ENCODE peak calls at places on chromosomes 16 and 17, in eight cellular contexts. A, E, R, V, W, D, Z and C are unnamed samples.

GRCh38 chr16:86718118-86718517 is 139.8 kb downstream of the FOXL1 start:
- DNase-seq in W (peak; percentile 86), A (no peak), D (no peak), E (peak; percentile 25), V (no peak), Z (no peak), R (no peak), C (no peak)

GRCh38 chr16:2152695-2153506 is 2.7 kb upstream of the TRAF7 start:
- DNase-seq in V (peak; percentile 31), Z (peak; percentile 87), E (no peak), W (peak; percentile 64), A (no peak), R (no peak), D (no peak), C (peak; percentile 45)

GRCh38 chr17:71527311-71527710 is 593.5 kb upstream of the SOX9 start:
- DNase-seq in Z (no peak), V (no peak), A (no peak), W (no peak), E (no peak), D (no peak), R (no peak), C (no peak)

GRCh38 chr17:18968945-18969887 is 17.3 kb downstream of the SLC5A10 start:
- DNase-seq in D (no peak), Z (peak; percentile 6), V (no peak), R (no peak), E (peak; percentile 79), A (no peak), W (no peak), C (peak; percentile 78)

GRCh38 chr17:80251966-80252365 is 8.7 kb upstream of the RNF213 start:
- DNase-seq in Z (no peak), R (no peak), W (no peak), E (no peak), A (no peak), V (no peak), D (no peak), C (no peak)

GRCh38 chr16:56848955-56849689 is 15.9 kb upstream of the SLC12A3 start:
- DNase-seq in W (no peak), R (no peak), D (no peak), Z (no peak), A (no peak), V (no peak), E (no peak), C (no peak)

GRCh38 chr17:79890706-79891105 is 51.5 kb upstream of the CBX4 start:
- DNase-seq in R (no peak), V (no peak), D (no peak), W (no peak), E (no peak), A (no peak), Z (no peak), C (no peak)

GRCh38 chr17:49213399-49213798 is 2.9 kb downstream of the ABI3 start:
- DNase-seq in W (no peak), Z (no peak), V (no peak), A (no peak), D (no peak), R (no peak), E (no peak), C (no peak)

GRCh38 chr16:54284319-54284930 is 2.2 kb downstream of the IRX3 start:
- DNase-seq in E (peak; percentile 30), R (no peak), W (peak; percentile 71), A (no peak), D (no peak), V (no peak), Z (peak; percentile 40), C (no peak)

GRCh38 chr17:58083491-58084316 is 485 bp downstream of the DYNLL2 start:
- DNase-seq in D (peak; percentile 77), V (peak; percentile 36), R (peak; percentile 85), W (peak; percentile 85), E (peak; percentile 23), A (no peak), Z (peak; percentile 76), C (peak; percentile 32)

GRCh38 chr17:56819431-56820145 is 14.1 kb downstream of the C17orf67 start:
- DNase-seq in R (peak; percentile 78), W (peak; percentile 88), E (peak; percentile 68), V (peak; percentile 83), A (peak; percentile 61), D (no peak), Z (peak; percentile 62), C (peak; percentile 65)

GRCh38 chr17:15510361-15510760 is 42.9 kb upstream of the CDRT4 start:
- DNase-seq in A (peak; percentile 42), W (no peak), V (no peak), R (no peak), D (no peak), E (no peak), Z (no peak), C (no peak)

GRCh38 chr16:11794991-11795886 is 1.8 kb downstream of the ZC3H7A start:
- DNase-seq in D (no peak), A (no peak), Z (no peak), R (no peak), E (no peak), W (no peak), V (no peak), C (no peak)

GRCh38 chr16:3825103-3825502 is 55.4 kb downstream of the CREBBP start:
- DNase-seq in E (no peak), W (no peak), Z (no peak), R (no peak), D (no peak), A (no peak), V (no peak), C (peak; percentile 88)

GRCh38 chr17:39754161-39754957 is 16.6 kb downstream of the GRB7 start:
- DNase-seq in W (peak; percentile 96), V (peak; percentile 94), R (peak; percentile 98), E (peak; percentile 81), D (peak; percentile 93), Z (peak; percentile 93), A (peak; percentile 35), C (peak; percentile 74)

GRCh38 chr16:88624481-88624880 is 13.9 kb upstream of the IL17C start:
- DNase-seq in V (no peak), D (no peak), R (no peak), Z (no peak), A (no peak), W (no peak), E (no peak), C (no peak)

GRCh38 chr16:88977028-88977844 is at the start of gene CBFA2T3:
- DNase-seq in W (peak; percentile 90), R (no peak), Z (no peak), A (no peak), D (peak; percentile 81), V (no peak), E (no peak), C (peak; percentile 51)

GRCh38 chr16:72018470-72018869 is 9.9 kb downstream of the DHODH start:
- DNase-seq in V (no peak), W (no peak), D (no peak), Z (no peak), R (no peak), E (no peak), A (no peak), C (no peak)

GRCh38 chr17:63455417-63455816 is 9.3 kb upstream of the CYB561 start:
- DNase-seq in Z (no peak), V (no peak), D (no peak), R (no peak), E (no peak), A (no peak), W (no peak), C (no peak)